ENCODE peak calls at places on chromosomes 16 and 17, in six cellular contexts. T is neural crest cell, A is mesenteric fat pad, Q is head of caudate nucleus, R is dermis blood vessel endothelial cell, M is GM12878. Z is an unnamed sample.

GRCh38 chr16:88387177-88387576 is 4.4 kb downstream of the ZNF469 start:
- DNase-seq in T (no peak), A (no peak), Q (no peak), R (no peak), M (no peak), Z (no peak)

GRCh38 chr17:64005734-64006167 is 7.6 kb downstream of the PRR29 start:
- DNase-seq in T (no peak), A (peak), Q (no peak), R (peak), M (no peak), Z (no peak)

GRCh38 chr16:19884021-19884485 is 595 bp downstream of the GPRC5B start:
- DNase-seq in T (no peak), A (no peak), Q (no peak), R (peak), M (no peak), Z (no peak)

GRCh38 chr16:53433930-53434435 is 288 bp upstream of the RBL2 start:
- DNase-seq in T (no peak), A (no peak), Q (no peak), R (no peak), M (no peak), Z (no peak)

GRCh38 chr17:39246274-39246673 is 20.5 kb upstream of the STAC2 start:
- DNase-seq in T (no peak), A (peak), Q (no peak), R (no peak), M (no peak), Z (no peak)

GRCh38 chr16:73054131-73054496 is 6.2 kb upstream of the ZFHX3 start:
- DNase-seq in T (no peak), A (peak), Q (no peak), R (peak), M (no peak), Z (no peak)

GRCh38 chr17:37465058-37465616 is 24.6 kb upstream of the DUSP14 start:
- DNase-seq in T (no peak), A (no peak), Q (no peak), R (peak), M (no peak), Z (no peak)

GRCh38 chr16:15857779-15858560 is 1.1 kb upstream of the MYH11 start:
- DNase-seq in T (peak), A (no peak), Q (no peak), R (peak), M (no peak), Z (no peak)

GRCh38 chr17:19672009-19672837 is 23.7 kb downstream of the ALDH3A2 start:
- DNase-seq in T (no peak), A (no peak), Q (no peak), R (peak), M (no peak), Z (no peak)

GRCh38 chr17:32269377-32269776 is 3.7 kb downstream of the RHBDL3 start:
- DNase-seq in T (no peak), A (no peak), Q (no peak), R (no peak), M (no peak), Z (no peak)

GRCh38 chr16:85912271-85912974 is 13.5 kb downstream of the IRF8 start:
- DNase-seq in T (no peak), A (no peak), Q (no peak), R (no peak), M (no peak), Z (no peak)

GRCh38 chr16:4135537-4135936 is 19.3 kb upstream of the ADCY9 start:
- DNase-seq in T (no peak), A (no peak), Q (no peak), R (no peak), M (no peak), Z (no peak)

Z was measured in iPS DF 6.9.